ENCODE peak calls at places on chromosomes 2 and 18, in ten cellular contexts. C is PC-3; O is T-helper 2 cell; S is AML-193; N is NCI-H1092; I is activated naive CD8-positive, alpha-beta T cell treated with anti-CD3 and anti-CD28 coated beads, Interleukin-2, amount 10 ng/mL, durations not matched to agents 7 days and 5 days; Q is fibroblast of lung; Y is lower lobe of right lung; J is Kasumi-1; K is stimulated activated naive CD8-positive, alpha-beta T cell treated with anti-CD3 and anti-CD28 coated beads, Interleukin-15, amount 100 ng/mL, for 72 hours. R is an unnamed sample.

GRCh38 chr2:58976374-58977055 is 735.4 kb upstream of the FANCL start:
- DNase-seq in C (no peak), O (no peak), S (no peak), N (no peak), I (no peak), Q (no peak), Y (no peak), J (no peak), K (no peak), R (no peak)

GRCh38 chr2:19540739-19541503 is 182.5 kb upstream of the OSR1 start:
- DNase-seq in C (peak; percentile 99), O (no peak), S (no peak), N (no peak), I (no peak), Q (peak; percentile 86), Y (no peak), J (no peak), K (no peak), R (peak; percentile 62)

GRCh38 chr2:187542123-187542522 is 12.1 kb downstream of the TFPI start:
- DNase-seq in C (no peak), O (no peak), S (no peak), N (no peak), I (no peak), Q (peak; percentile 51), Y (no peak), J (no peak), K (no peak), R (no peak)

GRCh38 chr2:188765522-188765921 is 208.7 kb upstream of the COL3A1 start:
- DNase-seq in C (peak; percentile 66), O (no peak), S (no peak), N (no peak), I (no peak), Q (peak; percentile 68), Y (no peak), J (peak; percentile 60), K (no peak), R (no peak)

GRCh38 chr2:121803503-121803902 is 48.1 kb downstream of the TSN start:
- DNase-seq in C (no peak), O (no peak), S (no peak), N (peak; percentile 1), I (no peak), Q (no peak), Y (no peak), J (peak; percentile 42), K (no peak), R (no peak)

GRCh38 chr18:55252053-55252675 is 292.9 kb upstream of the CCDC68 start:
- DNase-seq in C (no peak), O (no peak), S (no peak), N (no peak), I (no peak), Q (no peak), Y (no peak), J (peak; percentile 14), K (no peak), R (no peak)

GRCh38 chr2:130728007-130728454 is 839 bp upstream of the GPR148 start:
- DNase-seq in C (peak; percentile 8), O (peak; percentile 41), S (peak; percentile 3), N (no peak), I (no peak), Q (peak; percentile 7), Y (no peak), J (no peak), K (peak; percentile 38), R (peak; percentile 90)

GRCh38 chr2:112156152-112156986 is 18.2 kb downstream of the FBLN7 start:
- DNase-seq in C (no peak), O (no peak), S (no peak), N (no peak), I (peak; percentile 72), Q (peak; percentile 73), Y (no peak), J (no peak), K (peak; percentile 76), R (no peak)

GRCh38 chr2:186125625-186126024 is 360.4 kb upstream of the ZC3H15 start:
- DNase-seq in C (peak; percentile 86), O (no peak), S (no peak), N (no peak), I (no peak), Q (peak; percentile 7), Y (no peak), J (no peak), K (no peak), R (no peak)

GRCh38 chr18:2680216-2680792 is 24.8 kb downstream of the SMCHD1 start:
- DNase-seq in C (no peak), O (no peak), S (no peak), N (no peak), I (no peak), Q (no peak), Y (no peak), J (no peak), K (no peak), R (no peak)

GRCh38 chr2:241268306-241268705 is 47.2 kb downstream of the HDLBP start:
- DNase-seq in C (no peak), O (no peak), S (no peak), N (no peak), I (no peak), Q (no peak), Y (no peak), J (no peak), K (no peak), R (no peak)

GRCh38 chr2:71528749-71529148 is 75.4 kb downstream of the DYSF start:
- DNase-seq in C (no peak), O (no peak), S (no peak), N (no peak), I (no peak), Q (no peak), Y (no peak), J (no peak), K (no peak), R (no peak)

GRCh38 chr2:26915316-26915715 is 55.1 kb upstream of the MAPRE3 start:
- DNase-seq in C (no peak), O (no peak), S (no peak), N (no peak), I (no peak), Q (no peak), Y (no peak), J (no peak), K (no peak), R (no peak)

GRCh38 chr2:197211881-197212342 is 98.7 kb downstream of the ANKRD44 start:
- DNase-seq in C (no peak), O (no peak), S (no peak), N (no peak), I (no peak), Q (no peak), Y (no peak), J (no peak), K (peak; percentile 65), R (no peak)

GRCh38 chr2:238560234-238560633 is 133.5 kb downstream of the ASB1 start:
- DNase-seq in C (peak; percentile 21), O (no peak), S (no peak), N (no peak), I (peak; percentile 20), Q (no peak), Y (peak; percentile 43), J (no peak), K (no peak), R (no peak)

GRCh38 chr18:25298853-25299274 is 53.1 kb downstream of the ZNF521 start:
- DNase-seq in C (peak; percentile 89), O (no peak), S (no peak), N (no peak), I (no peak), Q (peak; percentile 93), Y (no peak), J (peak; percentile 58), K (no peak), R (no peak)

GRCh38 chr2:74696758-74697327 is 42.8 kb downstream of the SEMA4F start:
- DNase-seq in C (peak; percentile 19), O (no peak), S (no peak), N (no peak), I (no peak), Q (peak; percentile 12), Y (no peak), J (no peak), K (no peak), R (peak; percentile 26)

GRCh38 chr2:65367517-65367916 is 64.9 kb downstream of the SPRED2 start:
- DNase-seq in C (peak; percentile 98), O (no peak), S (no peak), N (no peak), I (no peak), Q (peak; percentile 95), Y (no peak), J (peak; percentile 54), K (no peak), R (no peak)

GRCh38 chr2:228507870-228508269 is 326.4 kb upstream of the SPHKAP start:
- DNase-seq in C (no peak), O (no peak), S (no peak), N (no peak), I (no peak), Q (no peak), Y (no peak), J (no peak), K (no peak), R (no peak)

GRCh38 chr2:18544171-18544570 is 16.3 kb downstream of the RDH14 start:
- DNase-seq in C (no peak), O (no peak), S (no peak), N (no peak), I (no peak), Q (peak; percentile 23), Y (no peak), J (no peak), K (no peak), R (no peak)

GRCh38 chr2:30346475-30347169 is 100.4 kb upstream of the LCLAT1 start:
- DNase-seq in C (no peak), O (no peak), S (no peak), N (no peak), I (no peak), Q (peak; percentile 38), Y (peak; percentile 53), J (no peak), K (no peak), R (no peak)

GRCh38 chr18:61892683-61893303 is at the start of gene RNF152:
- DNase-seq in C (no peak), O (peak; percentile 16), S (no peak), N (peak; percentile 60), I (peak; percentile 32), Q (peak; percentile 23), Y (no peak), J (peak; percentile 57), K (peak; percentile 8), R (peak; percentile 89)

GRCh38 chr18:12703714-12704113 is 872 bp downstream of the PSMG2 start:
- DNase-seq in C (peak; percentile 29), O (no peak), S (no peak), N (no peak), I (no peak), Q (peak; percentile 47), Y (no peak), J (peak; percentile 37), K (no peak), R (peak; percentile 50)

GRCh38 chr2:30235008-30235655 is 3.8 kb downstream of the LBH start:
- DNase-seq in C (peak; percentile 38), O (no peak), S (no peak), N (no peak), I (no peak), Q (peak; percentile 58), Y (no peak), J (no peak), K (peak; percentile 77), R (no peak)

GRCh38 chr2:39948016-39948719 is 169.1 kb upstream of the THUMPD2 start:
- DNase-seq in C (peak; percentile 32), O (no peak), S (no peak), N (no peak), I (no peak), Q (peak; percentile 79), Y (no peak), J (no peak), K (no peak), R (no peak)

R was measured in esophagus muscularis mucosa.